ENCODE peak calls at places on chromosomes 16 and 17, in nine cellular contexts. K, A, Y, G, W, Z, P, E and X are unnamed samples.

GRCh38 chr17:51119415-51120356 is 982 bp downstream of the SPAG9 start:
- DNase-seq in E (peak; percentile 65), W (peak; percentile 77), Y (peak; percentile 64), K (peak; percentile 65), G (no peak), Z (peak; percentile 54), A (peak; percentile 92), P (peak; percentile 39), X (peak; percentile 44)

GRCh38 chr16:14177704-14178103 is 106.6 kb downstream of the MRTFB start:
- DNase-seq in G (no peak), A (no peak), E (no peak), Y (no peak), Z (no peak), P (no peak), K (no peak), W (no peak), X (no peak)

GRCh38 chr17:4476512-4477070 is 22.1 kb upstream of the SPNS2 start:
- DNase-seq in K (no peak), Y (no peak), A (no peak), P (peak; percentile 73), E (no peak), Z (peak; percentile 80), W (peak; percentile 60), G (no peak), X (peak; percentile 91)

GRCh38 chr16:73527191-73527590 is 479.3 kb upstream of the ZFHX3 start:
- DNase-seq in W (no peak), E (no peak), K (no peak), A (no peak), P (no peak), Y (no peak), Z (no peak), G (no peak), X (no peak)

GRCh38 chr16:54287018-54287757 is 601 bp upstream of the IRX3 start:
- DNase-seq in P (no peak), W (peak; percentile 78), Y (peak; percentile 72), A (no peak), E (no peak), G (no peak), K (no peak), Z (no peak), X (no peak)

GRCh38 chr16:89201467-89202377 is 1.4 kb upstream of the SLC22A31 start:
- DNase-seq in K (peak; percentile 43), Z (peak; percentile 91), P (peak; percentile 81), E (peak; percentile 78), A (peak; percentile 91), G (no peak), Y (peak; percentile 92), W (peak; percentile 74), X (peak; percentile 90)

GRCh38 chr17:8994319-8994718 is 27.0 kb upstream of the NTN1 start:
- DNase-seq in A (peak; percentile 87), G (peak; percentile 34), K (peak; percentile 47), P (peak; percentile 77), E (peak; percentile 20), W (no peak), Y (no peak), Z (peak; percentile 59), X (peak; percentile 68)

GRCh38 chr17:47324224-47325020 is 667 bp downstream of the EFCAB13 start:
- DNase-seq in Z (peak; percentile 68), K (peak; percentile 87), P (peak; percentile 74), A (peak; percentile 84), E (no peak), G (peak; percentile 53), Y (peak; percentile 62), W (peak; percentile 84), X (peak; percentile 63)

GRCh38 chr16:87956169-87956770 is 5.0 kb downstream of the BANP start:
- DNase-seq in K (peak; percentile 49), P (peak; percentile 63), E (no peak), W (no peak), Z (peak; percentile 53), Y (no peak), A (peak; percentile 88), G (peak; percentile 42), X (no peak)

GRCh38 chr17:3843935-3844516 is 2.0 kb downstream of the NCBP3 start:
- DNase-seq in Y (no peak), A (peak; percentile 80), Z (peak; percentile 62), P (no peak), E (peak; percentile 59), K (peak; percentile 40), G (no peak), W (no peak), X (peak; percentile 57)

GRCh38 chr17:53006006-53006405 is 816.7 kb upstream of the KIF2B start:
- DNase-seq in E (no peak), G (no peak), A (no peak), P (no peak), K (no peak), W (no peak), Y (no peak), Z (no peak), X (no peak)

GRCh38 chr17:27631409-27631755 is 394 bp downstream of the LGALS9 start:
- DNase-seq in K (no peak), Y (no peak), A (no peak), E (no peak), Z (no peak), P (peak; percentile 48), G (no peak), W (no peak), X (no peak)

GRCh38 chr17:50194441-50195195 is 6.8 kb downstream of the COL1A1 start:
- DNase-seq in Y (no peak), Z (no peak), E (no peak), A (no peak), G (no peak), W (no peak), K (no peak), P (no peak), X (no peak)

GRCh38 chr17:80526116-80526910 is 18.3 kb upstream of the RPTOR start:
- DNase-seq in P (no peak), Z (no peak), E (no peak), Y (no peak), G (no peak), K (no peak), W (no peak), A (no peak), X (no peak)

GRCh38 chr17:39153541-39154111 is 2.2 kb upstream of the PLXDC1 start:
- DNase-seq in Z (peak; percentile 94), W (peak; percentile 98), E (peak; percentile 90), A (peak; percentile 96), K (peak; percentile 93), G (peak; percentile 71), Y (peak; percentile 97), P (peak; percentile 91), X (peak; percentile 95)

GRCh38 chr16:50359626-50360025 is 9.2 kb downstream of the BRD7 start:
- DNase-seq in A (no peak), W (no peak), P (no peak), G (no peak), K (no peak), Z (no peak), E (no peak), Y (no peak), X (no peak)

GRCh38 chr16:57761301-57761700 is 25.7 kb downstream of the KATNB1 start:
- DNase-seq in P (no peak), E (no peak), G (no peak), Y (no peak), A (no peak), K (no peak), Z (no peak), W (no peak), X (no peak)

GRCh38 chr16:57759131-57759530 is 23.6 kb downstream of the KATNB1 start:
- DNase-seq in W (no peak), K (no peak), Z (no peak), G (no peak), Y (no peak), A (no peak), E (no peak), P (no peak), X (no peak)

GRCh38 chr16:57759541-57760356 is 24.2 kb downstream of the KATNB1 start:
- DNase-seq in K (no peak), Z (no peak), E (no peak), W (no peak), Y (no peak), G (no peak), P (no peak), A (no peak), X (no peak)

GRCh38 chr16:57761957-57762356 is 26.4 kb downstream of the KATNB1 start:
- DNase-seq in K (no peak), E (no peak), P (no peak), Z (no peak), A (no peak), Y (no peak), W (no peak), G (no peak), X (no peak)

GRCh38 chr16:57760357-57761160 is 25.0 kb downstream of the KATNB1 start:
- DNase-seq in Y (no peak), A (no peak), G (no peak), W (no peak), E (no peak), Z (no peak), K (no peak), P (no peak), X (no peak)
- H3K27ac ChIP-seq in Y (no peak overlapping the region), A (no peak overlapping the region), G (no peak overlapping the region), W (no peak overlapping the region), E (no peak overlapping the region), Z (no peak overlapping the region), K (no peak overlapping the region), P (no peak overlapping the region), X (no peak overlapping the region)

GRCh38 chr16:4945560-4946502 is 8.9 kb upstream of the PPL start:
- DNase-seq in K (no peak), W (peak; percentile 91), Z (no peak), Y (peak; percentile 85), G (no peak), P (peak; percentile 69), A (no peak), E (no peak), X (no peak)
- TF ChIP-seq POLR2AphosphoS5 in K (no peak), W (peak; percentile 33), Z (no peak), Y (peak; percentile 74), G (no peak), P (no peak), A (no peak), E (no peak), X (no peak)

GRCh38 chr17:77098884-77099545 is 41.8 kb upstream of the SEC14L1 start:
- DNase-seq in E (peak; percentile 57), G (no peak), K (no peak), A (no peak), Y (no peak), Z (peak; percentile 37), P (peak; percentile 81), W (no peak), X (peak; percentile 57)
- TF ChIP-seq POLR2A in E (no peak), G (no peak), K (no peak), A (no peak), Y (no peak), Z (no peak), P (no peak), W (no peak), X (no peak)

DNA sequence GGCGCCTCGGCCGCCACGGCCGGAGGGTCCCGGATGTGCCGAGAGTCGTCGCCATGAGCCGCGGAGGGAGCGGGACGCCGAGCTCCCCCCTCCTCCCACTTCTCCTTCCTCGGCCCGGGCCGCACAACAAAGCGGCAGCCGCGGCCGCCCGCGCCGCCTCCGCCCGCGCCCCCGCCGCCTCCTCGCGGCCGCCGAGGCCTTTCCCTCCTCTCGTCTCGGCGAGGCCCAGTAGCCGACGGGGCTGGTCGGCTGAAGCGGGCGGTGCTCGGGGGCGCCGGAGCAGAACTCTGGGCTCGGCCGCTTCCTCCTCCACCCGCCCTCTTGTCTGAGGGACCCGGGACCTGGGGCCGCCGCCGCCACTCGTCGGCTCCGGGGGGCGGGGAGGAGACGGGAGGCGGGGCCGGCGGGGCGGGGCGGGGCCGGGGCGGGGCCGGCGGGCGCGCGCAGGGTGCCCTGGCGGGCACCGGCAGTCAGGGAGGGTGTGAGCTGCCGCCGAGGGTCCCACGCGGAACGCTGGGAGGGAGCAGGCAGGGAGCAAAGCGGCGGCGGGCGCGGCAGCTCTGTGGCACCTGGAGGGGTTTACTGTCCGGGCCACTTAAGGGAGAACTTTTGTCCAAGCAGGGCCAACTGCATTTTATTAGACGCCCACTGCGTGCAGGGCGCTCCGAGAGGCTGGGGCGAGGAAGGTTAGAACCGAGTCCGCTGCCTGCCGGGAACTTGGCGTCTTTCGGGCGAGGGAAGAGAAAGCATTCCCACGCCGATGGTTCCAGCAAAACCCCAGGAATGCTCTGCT is at the start of gene SMURF2:
- DNase-seq in Y (peak; percentile 70), A (peak; percentile 96), G (no peak), Z (peak; percentile 85), P (peak; percentile 88), K (peak; percentile 68), E (peak; percentile 56), W (peak; percentile 85), X (peak; percentile 84)
- H3K27ac ChIP-seq in Y (peak within 1 kb of the TSS; percentile 97), A (peak within 1 kb of the TSS; percentile 98), G (peak within 1 kb of the TSS; percentile 73), Z (peak within 1 kb of the TSS; percentile 96), P (peak within 1 kb of the TSS; percentile 97), K (peak within 1 kb of the TSS; percentile 86), E (peak within 1 kb of the TSS; percentile 70), W (peak within 1 kb of the TSS; percentile 98), X (peak within 1 kb of the TSS; percentile 90)